ENCODE peak calls at places on chromosome 12, in seven cellular contexts. W is endodermal cell; K is CD4-positive, alpha-beta memory T cell; R is adrenal gland; Z is stomach; C is right atrium auricular region; B is heart left ventricle. X is an unnamed sample. For H3K9me3, the result is how much of the 10 kb centered on the place peaks cover.

GRCh38 chr12:67909091-67909531 is 80.1 kb upstream of the IFNG-AS1 start:
- DNase-seq in B (no peak), W (no peak), C (no peak), K (no peak), Z (no peak), R (no peak), X (no peak)

GRCh38 chr12:102824218-102824835 is 92.7 kb downstream of the PAH start:
- DNase-seq in C (no peak), Z (no peak), K (no peak), B (peak), R (peak), W (peak), X (no peak)

GRCh38 chr12:132560421-132560830 is 50.0 kb downstream of the LRCOL1 start:
- DNase-seq in R (no peak), Z (peak), K (peak), B (no peak), C (no peak), W (peak), X (no peak)

GRCh38 chr12:131694116-131694838 is 16.6 kb upstream of the SFSWAP start:
- DNase-seq in C (no peak), K (no peak), B (no peak), Z (peak), R (no peak), W (peak), X (no peak)

GRCh38 chr12:64510687-64511086 is 58.8 kb downstream of the TBK1 start:
- DNase-seq in C (no peak), K (no peak), Z (no peak), B (no peak), R (no peak), W (no peak), X (no peak)

GRCh38 chr12:13161172-13161571 is 35.4 kb upstream of the EMP1 start:
- DNase-seq in B (no peak), C (no peak), W (no peak), Z (no peak), K (no peak), R (no peak), X (no peak)

GRCh38 chr12:101875112-101875961 is 2.0 kb upstream of the DRAM1 start:
- DNase-seq in W (no peak), K (no peak), B (no peak), R (no peak), C (no peak), Z (no peak), X (no peak)

GRCh38 chr12:82968644-82969339 is 282.1 kb downstream of the TMTC2 start:
- DNase-seq in R (no peak), B (no peak), C (no peak), Z (no peak), W (no peak), K (no peak), X (no peak)

GRCh38 chr12:34208331-34209258 is 186.3 kb downstream of the ALG10 start:
- DNase-seq in W (no peak), C (no peak), K (no peak), B (no peak), R (no peak), Z (no peak), X (no peak)

GRCh38 chr12:104521731-104522130 is 65.0 kb downstream of the CHST11 start:
- DNase-seq in R (peak), W (no peak), C (no peak), Z (no peak), K (no peak), B (no peak), X (no peak)

GRCh38 chr12:131176926-131177325 is 223.2 kb downstream of the ADGRD1 start:
- DNase-seq in K (no peak), Z (no peak), C (no peak), B (no peak), R (no peak), W (no peak), X (no peak)

GRCh38 chr12:106879612-106880011 is 76.1 kb upstream of the TMEM263 start:
- DNase-seq in B (no peak), Z (no peak), C (no peak), K (no peak), W (no peak), R (peak), X (no peak)

GRCh38 chr12:53195516-53196420 is 11.3 kb downstream of the ITGB7 start:
- DNase-seq in W (peak), C (no peak), B (no peak), R (no peak), Z (no peak), K (no peak), X (no peak)

GRCh38 chr12:29921307-29921706 is 137.6 kb upstream of the TMTC1 start:
- DNase-seq in R (no peak), B (no peak), W (no peak), K (no peak), C (no peak), Z (no peak), X (no peak)

GRCh38 chr12:94783862-94784261 is 133.5 kb upstream of the TMCC3 start:
- DNase-seq in K (no peak), B (no peak), Z (no peak), R (no peak), W (no peak), C (no peak), X (no peak)

GRCh38 chr12:3341594-3341993 is 149.4 kb upstream of the PRMT8 start:
- DNase-seq in C (no peak), W (no peak), K (no peak), R (no peak), Z (no peak), B (no peak), X (no peak)

DNA sequence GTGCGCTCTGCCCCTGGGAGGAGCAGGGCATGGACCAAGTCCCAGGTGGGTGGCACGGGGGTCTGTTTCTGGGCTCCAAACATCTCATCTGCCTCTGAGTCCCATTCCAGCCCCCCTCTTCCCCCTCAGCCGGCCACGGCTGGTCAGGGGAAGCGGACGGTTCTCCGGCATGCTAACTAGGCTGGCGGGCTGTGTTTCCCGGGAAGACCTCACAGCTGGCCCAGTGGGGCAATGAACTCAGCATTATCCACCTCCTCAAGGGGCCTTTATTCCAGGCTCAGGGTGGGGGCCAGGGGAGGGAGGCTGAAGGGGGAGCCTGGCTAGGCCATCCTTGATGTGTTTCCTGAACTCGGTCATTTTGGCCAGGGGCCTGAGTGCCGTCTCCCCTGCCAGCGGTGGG is 7.7 kb downstream of the LRP1 start:
- DNase-seq in B (peak), C (peak), W (peak), K (no peak), Z (no peak), R (no peak), X (no peak)
- H3K9me3 ChIP-seq in B (under half), C (under half), W (under half), K (under half), Z (under half), R (under half), X (under half)

GRCh38 chr12:127175361-127175760 is 1091.6 kb upstream of the TMEM132C start:
- DNase-seq in C (no peak), R (no peak), K (no peak), W (no peak), B (no peak), Z (no peak), X (no peak)

GRCh38 chr12:127178463-127178862 is 1088.5 kb upstream of the TMEM132C start:
- DNase-seq in Z (no peak), R (no peak), B (no peak), C (no peak), K (no peak), W (no peak), X (no peak)

GRCh38 chr12:127178039-127178438 is 1088.9 kb upstream of the TMEM132C start:
- DNase-seq in K (no peak), Z (no peak), R (no peak), B (no peak), W (no peak), C (no peak), X (no peak)

GRCh38 chr12:127174881-127175280 is 1092.1 kb upstream of the TMEM132C start:
- DNase-seq in R (no peak), C (no peak), B (no peak), K (no peak), Z (no peak), W (no peak), X (no peak)

GRCh38 chr12:127176804-127177203 is 1090.2 kb upstream of the TMEM132C start:
- DNase-seq in C (no peak), B (no peak), W (no peak), K (no peak), R (no peak), Z (no peak), X (no peak)
- H3K9me3 ChIP-seq in C (under half), B (under half), W (under half), K (under half), R (under half), Z (under half), X (under half)

GRCh38 chr12:38113991-38114390 is 202.6 kb upstream of the ALG10B start:
- DNase-seq in K (no peak), Z (no peak), R (no peak), C (no peak), W (no peak), B (no peak), X (no peak)
- H3K9me3 ChIP-seq in K (under half), Z (under half), R (under half), C (under half), W (half or more), B (under half), X (under half)

GRCh38 chr12:37672655-37673260 is 643.8 kb upstream of the ALG10B start:
- DNase-seq in Z (no peak), C (no peak), W (no peak), B (no peak), R (no peak), K (no peak), X (no peak)
- H3K9me3 ChIP-seq in Z (under half), C (under half), W (half or more), B (under half), R (under half), K (under half), X (under half)

X was measured in iPS DF 6.9.